ENCODE peak calls at places on chromosomes 3 and 15, in four cellular contexts. L is K562, K is GM12878, A is IMR-90. X is an unnamed sample.

GRCh38 chr3:187641319-187641976 is 28.7 kb downstream of the SST start:
- DNase-seq in L (no peak), K (no peak), A (no peak), X (no peak)

GRCh38 chr3:190435618-190436017 is 14.1 kb downstream of the TMEM207 start:
- DNase-seq in L (no peak), K (no peak), A (peak; percentile 12), X (no peak)

GRCh38 chr3:39166134-39166710 is 12.8 kb upstream of the CSRNP1 start:
- DNase-seq in L (no peak), K (no peak), A (peak; percentile 94), X (peak; percentile 94)

GRCh38 chr15:69762373-69763148 is 309.9 kb downstream of the RPLP1 start:
- DNase-seq in L (no peak), K (no peak), A (no peak), X (no peak)

GRCh38 chr3:16476636-16477035 is 36.9 kb downstream of the RFTN1 start:
- DNase-seq in L (no peak), K (no peak), A (peak; percentile 99), X (peak; percentile 90)

GRCh38 chr3:138417559-138417982 is 16.8 kb upstream of the ESYT3 start:
- DNase-seq in L (peak; percentile 71), K (no peak), A (peak; percentile 80), X (peak; percentile 64)

GRCh38 chr15:85692873-85693272 is 101.9 kb downstream of the KLHL25 start:
- DNase-seq in L (no peak), K (peak; percentile 95), A (no peak), X (no peak)

GRCh38 chr15:90009301-90010063 is 8.4 kb downstream of the ZNF710 start:
- DNase-seq in L (no peak), K (no peak), A (no peak), X (no peak)

GRCh38 chr3:46503194-46503924 is 5.6 kb downstream of the RTP3 start:
- DNase-seq in L (no peak), K (no peak), A (peak; percentile 23), X (no peak)

GRCh38 chr3:135012101-135012500 is 217.0 kb downstream of the EPHB1 start:
- DNase-seq in L (no peak), K (no peak), A (no peak), X (no peak)

GRCh38 chr3:126750760-126751129 is 46.7 kb downstream of the CHCHD6 start:
- DNase-seq in L (no peak), K (no peak), A (no peak), X (no peak)

GRCh38 chr3:185422677-185423076 is 59.7 kb downstream of the MAP3K13 start:
- DNase-seq in L (no peak), K (no peak), A (no peak), X (no peak)

GRCh38 chr3:11583638-11584046 is 60.1 kb downstream of the VGLL4 start:
- DNase-seq in L (no peak), K (no peak), A (peak; percentile 57), X (no peak)

GRCh38 chr3:138964264-138964663 is 17.2 kb downstream of the FOXL2NB start:
- DNase-seq in L (no peak), K (no peak), A (no peak), X (no peak)

GRCh38 chr3:12737853-12738252 is 21.2 kb downstream of the TMEM40 start:
- DNase-seq in L (no peak), K (no peak), A (no peak), X (no peak)

GRCh38 chr3:32296251-32297204 is 58.0 kb downstream of the CMTM8 start:
- DNase-seq in L (peak; percentile 84), K (no peak), A (peak; percentile 55), X (peak; percentile 68)

GRCh38 chr3:123872621-123873020 is 11.5 kb downstream of the MYLK start:
- DNase-seq in L (no peak), K (no peak), A (no peak), X (no peak)

GRCh38 chr3:106063909-106064308 is 195.1 kb upstream of the CBLB start:
- DNase-seq in L (no peak), K (no peak), A (no peak), X (no peak)

GRCh38 chr15:62858343-62858742 is 184.2 kb upstream of the TPM1 start:
- DNase-seq in L (no peak), K (no peak), A (no peak), X (peak; percentile 70)

GRCh38 chr3:126914226-126914625 is 68.7 kb upstream of the PLXNA1 start:
- DNase-seq in L (no peak), K (no peak), A (no peak), X (no peak)

GRCh38 chr15:74826372-74826819 is at the start of gene CPLX3:
- DNase-seq in L (peak; percentile 91), K (no peak), A (no peak), X (no peak)

GRCh38 chr3:128702391-128702790 is 23.6 kb upstream of the RAB7A start:
- DNase-seq in L (no peak), K (no peak), A (no peak), X (no peak)

GRCh38 chr3:142029052-142029642 is 120.2 kb downstream of the TFDP2 start:
- DNase-seq in L (no peak), K (peak; percentile 49), A (no peak), X (no peak)

GRCh38 chr15:100125627-100126231 is 216.0 kb downstream of the ADAMTS17 start:
- DNase-seq in L (no peak), K (no peak), A (no peak), X (no peak)

GRCh38 chr3:14225421-14225820 is 46.8 kb downstream of the LSM3 start:
- DNase-seq in L (no peak), K (no peak), A (no peak), X (no peak)

GRCh38 chr15:38702178-38702912 is 137.7 kb upstream of the RASGRP1 start:
- DNase-seq in L (no peak), K (no peak), A (no peak), X (no peak)

GRCh38 chr3:141227752-141228151 is 3.9 kb upstream of the PXYLP1 start:
- DNase-seq in L (no peak), K (no peak), A (peak; percentile 80), X (no peak)

GRCh38 chr3:140499114-140499757 is 178.6 kb upstream of the TRIM42 start:
- DNase-seq in L (no peak), K (no peak), A (no peak), X (peak; percentile 33)

GRCh38 chr3:4956743-4957142 is 22.5 kb upstream of the BHLHE40 start:
- DNase-seq in L (no peak), K (no peak), A (no peak), X (no peak)

GRCh38 chr3:110198717-110199587 is 861.6 kb upstream of the DPPA4 start:
- DNase-seq in L (no peak), K (no peak), A (no peak), X (no peak)

GRCh38 chr15:90610220-90610619 is 80.5 kb downstream of the CRTC3 start:
- DNase-seq in L (no peak), K (no peak), A (peak; percentile 89), X (no peak)

GRCh38 chr3:133970916-133971315 is 58.8 kb downstream of the SLCO2A1 start:
- DNase-seq in L (no peak), K (no peak), A (no peak), X (no peak)

GRCh38 chr3:108437439-108437838 is 73.0 kb downstream of the MYH15 start:
- DNase-seq in L (no peak), K (no peak), A (no peak), X (no peak)
- TF ChIP-seq FOS in L (no peak), K (no peak), A (no peak), X (no peak)

DNA sequence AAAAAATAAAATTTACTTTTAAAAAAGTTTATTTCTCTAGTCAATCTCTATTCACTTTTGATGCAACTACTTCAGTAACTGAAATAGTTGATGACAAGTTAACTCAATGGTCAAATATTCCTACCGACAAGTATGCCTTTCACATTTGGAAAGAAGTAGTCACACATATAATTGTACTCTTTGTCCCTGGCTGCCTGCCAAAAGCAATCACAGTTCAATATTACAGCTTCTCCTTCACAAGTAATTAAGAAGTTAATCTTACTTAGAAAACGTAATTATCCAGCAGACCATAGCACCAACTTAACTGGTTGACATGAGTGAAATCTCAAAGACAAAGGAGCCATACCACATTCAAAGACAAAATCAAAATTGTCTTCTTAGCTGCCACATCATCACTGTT is 86.2 kb downstream of the PLCH1 start:
- DNase-seq in L (no peak), K (no peak), A (no peak), X (no peak)
- TF ChIP-seq FOS in L (no peak), K (no peak), A (no peak), X (no peak)

GRCh38 chr3:42159706-42160472 is 68.7 kb downstream of the TRAK1 start:
- DNase-seq in L (peak; percentile 64), K (no peak), A (no peak), X (peak; percentile 36)

GRCh38 chr3:42159147-42159546 is 68.0 kb downstream of the TRAK1 start:
- DNase-seq in L (no peak), K (no peak), A (no peak), X (no peak)

GRCh38 chr3:42163622-42164244 is 72.6 kb downstream of the TRAK1 start:
- DNase-seq in L (no peak), K (no peak), A (no peak), X (no peak)

GRCh38 chr3:42162462-42162861 is 71.3 kb downstream of the TRAK1 start:
- DNase-seq in L (no peak), K (no peak), A (no peak), X (no peak)

DNA sequence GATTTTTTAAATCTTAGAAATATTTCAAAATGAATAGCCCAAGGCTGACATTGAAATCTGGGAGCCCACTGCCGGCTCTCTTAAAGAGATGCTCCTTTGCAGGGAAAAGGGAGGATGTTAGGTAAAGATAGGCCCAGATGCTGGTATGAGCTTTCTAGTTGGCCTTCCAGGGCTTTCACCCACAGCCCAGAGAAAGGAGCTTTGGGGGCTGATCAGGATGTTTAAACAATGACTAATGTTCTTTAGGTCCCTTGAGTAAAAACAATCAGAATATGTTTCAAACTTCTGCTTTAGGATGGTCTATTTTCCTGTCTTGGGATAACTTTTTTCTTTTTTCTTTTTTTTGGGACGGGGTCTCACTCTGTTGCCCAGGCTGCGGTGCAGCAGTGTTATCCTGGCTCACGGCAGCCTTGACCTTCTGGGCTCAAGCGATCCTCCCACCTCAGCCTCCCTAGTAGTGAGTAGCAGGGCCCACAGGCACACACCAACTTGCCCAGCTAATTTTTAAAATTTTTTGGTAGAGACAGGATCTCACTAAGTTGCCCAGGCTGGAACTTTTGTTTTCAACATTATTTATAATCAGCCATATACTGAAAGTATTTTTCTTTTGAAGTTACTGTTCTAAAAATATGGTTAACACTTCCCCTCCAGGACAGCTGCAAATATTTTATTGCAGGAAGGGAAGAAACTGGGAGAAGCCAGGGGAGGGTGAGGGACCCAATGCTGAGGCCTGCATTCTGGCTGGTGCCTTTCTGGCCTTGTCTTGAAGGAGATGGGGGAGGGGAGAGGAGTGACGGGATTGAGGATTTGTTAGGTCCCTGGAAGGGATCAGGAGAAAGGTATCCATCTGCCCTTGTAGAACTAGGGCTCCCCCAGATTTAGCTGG is 70.1 kb downstream of the TRAK1 start:
- DNase-seq in L (no peak), K (no peak), A (peak; percentile 50), X (peak; percentile 72)
- TF ChIP-seq FOS in L (no peak), K (no peak), A (no peak), X (peak; percentile 59)

GRCh38 chr3:88019024-88019423 is 39.8 kb downstream of the CGGBP1 start:
- DNase-seq in L (no peak), K (no peak), A (no peak), X (no peak)
- TF ChIP-seq FOS in L (no peak), K (no peak), A (no peak), X (no peak)

X was measured in endothelial cell of umbilical vein.